ENCODE peak calls at places on chromosomes 3 and 15, in nine cellular contexts. U is DND-41; J is activated naive CD4-positive, alpha-beta T cell treated with anti-CD3 and anti-CD28 coated beads, Interleukin-2, amount 50 U/mL, for 16 hours; O is left colon; Y is Calu3; D is HS-27A; E is activated T-cell treated with anti-CD3 and anti-CD28 coated beads, Interleukin-2, amount 50 U/mL, for 72 hours; F is tibial artery; R is gastrocnemius medialis. I is an unnamed sample.

GRCh38 chr3:67940200-67940952 is 286.0 kb upstream of the SUCLG2 start:
- DNase-seq in U (no peak), F (no peak), R (peak), Y (peak), J (no peak), E (no peak), O (peak), D (no peak), I (no peak)

GRCh38 chr15:38826880-38827279 is 262.3 kb upstream of the RASGRP1 start:
- DNase-seq in O (no peak), U (no peak), D (no peak), R (no peak), F (no peak), J (no peak), Y (no peak), E (no peak), I (no peak)

GRCh38 chr3:71421820-71422566 is 161.5 kb downstream of the FOXP1 start:
- DNase-seq in D (no peak), E (peak), F (no peak), J (peak), O (no peak), Y (no peak), R (no peak), U (no peak), I (peak)

GRCh38 chr3:44186712-44187111 is 55.0 kb upstream of the TOPAZ1 start:
- DNase-seq in O (no peak), U (no peak), F (no peak), R (no peak), Y (no peak), D (no peak), E (no peak), J (no peak), I (no peak)

GRCh38 chr3:32626650-32627049 is 56.0 kb upstream of the DYNC1LI1 start:
- DNase-seq in O (no peak), Y (no peak), F (no peak), E (no peak), J (no peak), D (no peak), U (peak), R (peak), I (no peak)

GRCh38 chr3:12300137-12300536 is 11.3 kb downstream of the PPARG start:
- DNase-seq in J (no peak), F (no peak), O (no peak), U (no peak), D (no peak), E (no peak), Y (peak), R (no peak), I (no peak)

GRCh38 chr3:152460936-152461335 is 192.2 kb downstream of the MBNL1 start:
- DNase-seq in Y (no peak), R (no peak), D (no peak), J (no peak), O (no peak), E (no peak), U (no peak), F (no peak), I (no peak)

GRCh38 chr3:45026038-45026437 is at the start of gene CLEC3B:
- DNase-seq in E (no peak), D (no peak), F (peak), U (no peak), Y (no peak), R (peak), J (no peak), O (peak), I (no peak)